ENCODE peak calls at places on chromosomes 16 and 17, in nine cellular contexts. One of them, this sample, is unnamed.

GRCh38 chr17:55660171-55660886 is 62.3 kb downstream of the TMEM100 start:
- DNase-seq in testis: no peak
- DNase-seq in spleen: no peak
- DNase-seq in A549: no peak
- DNase-seq in vagina: no peak
- DNase-seq in uterus: peak; percentile 20
- DNase-seq in PC-9: no peak
- DNase-seq in astrocyte: peak; percentile 9
- DNase-seq in psoas muscle: peak; percentile 38
- DNase-seq in this sample: no peak

GRCh38 chr17:50257574-50258224 is 16.6 kb upstream of the TMEM92 start:
- DNase-seq in testis: no peak
- DNase-seq in spleen: no peak
- DNase-seq in A549: no peak
- DNase-seq in vagina: peak; percentile 94
- DNase-seq in uterus: peak; percentile 70
- DNase-seq in PC-9: no peak
- DNase-seq in astrocyte: no peak
- DNase-seq in psoas muscle: no peak
- DNase-seq in this sample: no peak

GRCh38 chr17:56700919-56701420 is 107.5 kb downstream of the NOG start:
- DNase-seq in testis: no peak
- DNase-seq in spleen: no peak
- DNase-seq in A549: no peak
- DNase-seq in vagina: no peak
- DNase-seq in uterus: no peak
- DNase-seq in PC-9: no peak
- DNase-seq in astrocyte: no peak
- DNase-seq in psoas muscle: no peak
- DNase-seq in this sample: no peak

GRCh38 chr17:80673152-80673920 is 128.7 kb downstream of the RPTOR start:
- DNase-seq in testis: no peak
- DNase-seq in spleen: no peak
- DNase-seq in A549: no peak
- DNase-seq in vagina: no peak
- DNase-seq in uterus: no peak
- DNase-seq in PC-9: no peak
- DNase-seq in astrocyte: peak; percentile 49
- DNase-seq in psoas muscle: no peak
- DNase-seq in this sample: no peak

GRCh38 chr16:68473358-68474064 is 25.2 kb upstream of the SMPD3 start:
- DNase-seq in testis: no peak
- DNase-seq in spleen: no peak
- DNase-seq in A549: no peak
- DNase-seq in vagina: no peak
- DNase-seq in uterus: no peak
- DNase-seq in PC-9: no peak
- DNase-seq in astrocyte: no peak
- DNase-seq in psoas muscle: no peak
- DNase-seq in this sample: no peak

GRCh38 chr16:2209258-2210008 is 1.2 kb downstream of the BRICD5 start:
- DNase-seq in testis: no peak
- DNase-seq in spleen: no peak
- DNase-seq in A549: no peak
- DNase-seq in vagina: no peak
- DNase-seq in uterus: no peak
- DNase-seq in PC-9: no peak
- DNase-seq in astrocyte: no peak
- DNase-seq in psoas muscle: no peak
- DNase-seq in this sample: no peak

GRCh38 chr17:32701860-32702259 is 175.1 kb downstream of the MYO1D start:
- DNase-seq in testis: no peak
- DNase-seq in spleen: no peak
- DNase-seq in A549: no peak
- DNase-seq in vagina: no peak
- DNase-seq in uterus: no peak
- DNase-seq in PC-9: no peak
- DNase-seq in astrocyte: no peak
- DNase-seq in psoas muscle: no peak
- DNase-seq in this sample: no peak

GRCh38 chr16:51753382-51753781 is 602.3 kb upstream of the SALL1 start:
- DNase-seq in testis: no peak
- DNase-seq in spleen: no peak
- DNase-seq in A549: no peak
- DNase-seq in vagina: no peak
- DNase-seq in uterus: no peak
- DNase-seq in PC-9: no peak
- DNase-seq in astrocyte: no peak
- DNase-seq in psoas muscle: no peak
- DNase-seq in this sample: no peak

GRCh38 chr17:50979524-50979927 is 113.4 kb upstream of the TOB1 start:
- DNase-seq in testis: no peak
- DNase-seq in spleen: no peak
- DNase-seq in A549: no peak
- DNase-seq in vagina: no peak
- DNase-seq in uterus: no peak
- DNase-seq in PC-9: no peak
- DNase-seq in astrocyte: no peak
- DNase-seq in psoas muscle: no peak
- DNase-seq in this sample: no peak

GRCh38 chr16:29644973-29645698 is 17.9 kb upstream of the SPN start:
- DNase-seq in testis: no peak
- DNase-seq in spleen: no peak
- DNase-seq in A549: no peak
- DNase-seq in vagina: no peak
- DNase-seq in uterus: no peak
- DNase-seq in PC-9: no peak
- DNase-seq in astrocyte: no peak
- DNase-seq in psoas muscle: no peak
- DNase-seq in this sample: no peak

GRCh38 chr16:306911-307370 is 24.0 kb downstream of the PDIA2 start:
- DNase-seq in testis: no peak
- DNase-seq in spleen: no peak
- DNase-seq in A549: no peak
- DNase-seq in vagina: no peak
- DNase-seq in uterus: no peak
- DNase-seq in PC-9: no peak
- DNase-seq in astrocyte: no peak
- DNase-seq in psoas muscle: no peak
- DNase-seq in this sample: no peak

GRCh38 chr16:31461201-31461920 is 2.1 kb downstream of the ARMC5 start:
- DNase-seq in testis: no peak
- DNase-seq in spleen: peak; percentile 10
- DNase-seq in A549: no peak
- DNase-seq in vagina: no peak
- DNase-seq in uterus: no peak
- DNase-seq in PC-9: no peak
- DNase-seq in astrocyte: no peak
- DNase-seq in psoas muscle: peak; percentile 39
- DNase-seq in this sample: no peak

GRCh38 chr17:77723909-77724875 is 234.3 kb upstream of the TNRC6C start:
- DNase-seq in testis: no peak
- DNase-seq in spleen: no peak
- DNase-seq in A549: no peak
- DNase-seq in vagina: peak; percentile 82
- DNase-seq in uterus: no peak
- DNase-seq in PC-9: no peak
- DNase-seq in astrocyte: no peak
- DNase-seq in psoas muscle: no peak
- DNase-seq in this sample: no peak

GRCh38 chr16:85422374-85423185 is 190.5 kb upstream of the GSE1 start:
- DNase-seq in testis: peak; percentile 46
- DNase-seq in spleen: peak; percentile 66
- DNase-seq in A549: peak; percentile 65
- DNase-seq in vagina: no peak
- DNase-seq in uterus: no peak
- DNase-seq in PC-9: peak; percentile 81
- DNase-seq in astrocyte: no peak
- DNase-seq in psoas muscle: peak; percentile 48
- DNase-seq in this sample: peak; percentile 27

GRCh38 chr17:28972437-28972836 is 21.1 kb upstream of the PHF12 start:
- DNase-seq in testis: no peak
- DNase-seq in spleen: no peak
- DNase-seq in A549: no peak
- DNase-seq in vagina: no peak
- DNase-seq in uterus: no peak
- DNase-seq in PC-9: no peak
- DNase-seq in astrocyte: no peak
- DNase-seq in psoas muscle: no peak
- DNase-seq in this sample: no peak

GRCh38 chr17:39736319-39737165 is 1.2 kb upstream of the GRB7 start:
- DNase-seq in testis: no peak
- DNase-seq in spleen: no peak
- DNase-seq in A549: peak; percentile 66
- DNase-seq in vagina: no peak
- DNase-seq in uterus: no peak
- DNase-seq in PC-9: peak; percentile 70
- DNase-seq in astrocyte: no peak
- DNase-seq in psoas muscle: no peak
- DNase-seq in this sample: peak; percentile 57

GRCh38 chr17:81206657-81207056 is 16.1 kb downstream of the CEP131 start:
- DNase-seq in testis: no peak
- DNase-seq in spleen: no peak
- DNase-seq in A549: no peak
- DNase-seq in vagina: no peak
- DNase-seq in uterus: no peak
- DNase-seq in PC-9: no peak
- DNase-seq in astrocyte: no peak
- DNase-seq in psoas muscle: no peak
- DNase-seq in this sample: no peak

GRCh38 chr16:74563828-74564263 is 43.1 kb downstream of the GLG1 start:
- DNase-seq in testis: no peak
- DNase-seq in spleen: no peak
- DNase-seq in A549: peak; percentile 41
- DNase-seq in vagina: no peak
- DNase-seq in uterus: no peak
- DNase-seq in PC-9: peak; percentile 75
- DNase-seq in astrocyte: peak; percentile 44
- DNase-seq in psoas muscle: peak; percentile 64
- DNase-seq in this sample: no peak

GRCh38 chr17:50511058-50511457 is 2.8 kb downstream of the MYCBPAP start:
- DNase-seq in testis: no peak
- DNase-seq in spleen: peak; percentile 16
- DNase-seq in A549: no peak
- DNase-seq in vagina: no peak
- DNase-seq in uterus: no peak
- DNase-seq in PC-9: peak; percentile 86
- DNase-seq in astrocyte: no peak
- DNase-seq in psoas muscle: no peak
- DNase-seq in this sample: no peak

DNA sequence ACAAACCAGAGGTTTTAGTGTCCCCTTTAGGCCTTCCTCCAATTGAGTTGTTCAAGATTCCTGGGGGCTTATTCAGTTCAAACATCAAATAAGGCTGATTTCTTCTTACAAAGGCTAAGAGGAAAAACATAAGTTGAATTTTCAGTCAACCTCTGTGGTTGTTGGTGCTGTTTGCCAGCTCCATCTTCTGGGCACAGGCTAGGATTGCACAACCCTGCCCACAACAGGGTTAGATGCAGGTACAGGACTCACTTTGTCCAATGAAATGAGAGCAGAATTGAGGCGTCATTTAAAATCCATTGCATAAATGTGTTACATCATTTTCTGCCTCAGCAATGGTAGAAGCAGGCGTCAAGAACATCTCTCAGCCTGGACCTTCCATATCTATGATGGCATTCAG is 173.3 kb downstream of the PMP22 start:
- DNase-seq in testis: peak; percentile 17
- DNase-seq in spleen: no peak
- DNase-seq in A549: peak; percentile 26
- DNase-seq in vagina: no peak
- DNase-seq in uterus: no peak
- DNase-seq in PC-9: no peak
- DNase-seq in astrocyte: no peak
- DNase-seq in psoas muscle: no peak
- DNase-seq in this sample: peak; percentile 21
- TF ChIP-seq CTCF in testis: no peak
- TF ChIP-seq CTCF in spleen: peak; percentile 21
- TF ChIP-seq CTCF in A549: peak; percentile 23
- TF ChIP-seq CTCF in vagina: no peak
- TF ChIP-seq CTCF in uterus: no peak
- TF ChIP-seq CTCF in PC-9: no peak
- TF ChIP-seq CTCF in astrocyte: peak; percentile 3
- TF ChIP-seq CTCF in psoas muscle: no peak
- TF ChIP-seq CTCF in this sample: peak; percentile 22

DNA sequence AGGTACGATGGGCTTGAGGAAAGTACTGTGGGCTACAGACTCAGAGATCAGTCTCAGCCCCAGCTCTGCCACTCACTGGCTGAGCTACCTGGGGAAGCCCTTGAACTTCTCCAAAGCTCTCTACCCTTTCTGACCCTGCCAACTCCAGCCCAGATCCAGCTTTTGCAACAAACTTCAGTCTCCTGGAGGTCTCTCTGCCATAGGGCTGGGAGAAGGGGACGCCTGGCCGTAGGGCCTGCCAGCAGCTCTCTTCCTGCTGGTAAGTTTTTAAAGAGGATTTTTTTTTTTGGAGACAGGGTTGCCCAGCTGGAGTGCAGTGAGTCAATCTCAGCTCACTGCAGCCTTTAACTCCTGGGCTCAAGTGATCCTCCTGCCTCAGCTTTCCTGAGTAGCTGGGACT is 11.5 kb downstream of the INPP5K start:
- DNase-seq in testis: no peak
- DNase-seq in spleen: no peak
- DNase-seq in A549: no peak
- DNase-seq in vagina: no peak
- DNase-seq in uterus: no peak
- DNase-seq in PC-9: no peak
- DNase-seq in astrocyte: no peak
- DNase-seq in psoas muscle: no peak
- DNase-seq in this sample: no peak
- H3K27ac ChIP-seq in testis: no peak overlapping the region
- H3K27ac ChIP-seq in spleen: no peak overlapping the region
- H3K27ac ChIP-seq in A549: no peak overlapping the region
- H3K27ac ChIP-seq in vagina: no peak overlapping the region
- H3K27ac ChIP-seq in uterus: no peak overlapping the region
- H3K27ac ChIP-seq in PC-9: no peak overlapping the region
- H3K27ac ChIP-seq in astrocyte: no peak overlapping the region
- H3K27ac ChIP-seq in psoas muscle: no peak overlapping the region
- H3K27ac ChIP-seq in this sample: peak overlapping the region; percentile 22

GRCh38 chr17:30600830-30601494 is 123.8 kb downstream of the GOSR1 start:
- DNase-seq in testis: peak; percentile 21
- DNase-seq in spleen: no peak
- DNase-seq in A549: peak; percentile 58
- DNase-seq in vagina: no peak
- DNase-seq in uterus: no peak
- DNase-seq in PC-9: no peak
- DNase-seq in astrocyte: no peak
- DNase-seq in psoas muscle: no peak
- DNase-seq in this sample: peak; percentile 44
- TF ChIP-seq CTCF in testis: no peak
- TF ChIP-seq CTCF in spleen: no peak
- TF ChIP-seq CTCF in A549: no peak
- TF ChIP-seq CTCF in vagina: no peak
- TF ChIP-seq CTCF in uterus: no peak
- TF ChIP-seq CTCF in PC-9: no peak
- TF ChIP-seq CTCF in astrocyte: no peak
- TF ChIP-seq CTCF in psoas muscle: no peak
- TF ChIP-seq CTCF in this sample: no peak

DNA sequence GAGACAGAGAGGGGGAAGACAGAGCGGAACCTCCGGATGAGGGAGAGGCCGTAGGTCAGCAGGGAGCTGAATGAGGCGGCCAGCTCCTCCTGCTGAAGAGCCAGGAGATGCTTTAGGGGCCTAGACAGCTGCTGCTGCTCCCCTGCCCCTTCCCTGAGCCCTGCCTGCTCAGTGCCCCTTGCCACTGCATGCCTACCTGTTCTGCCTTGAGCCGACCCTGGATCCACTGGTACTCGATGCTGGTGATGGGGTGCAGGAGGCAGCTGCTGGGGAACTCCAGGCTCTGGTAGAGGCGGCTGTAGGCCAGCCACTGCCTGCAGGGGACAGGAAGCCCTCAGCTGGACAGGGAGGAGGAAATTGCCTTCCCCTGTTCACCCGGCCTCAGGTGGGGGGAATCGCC is 7.6 kb downstream of the UNC13D start:
- DNase-seq in testis: no peak
- DNase-seq in spleen: no peak
- DNase-seq in A549: no peak
- DNase-seq in vagina: no peak
- DNase-seq in uterus: no peak
- DNase-seq in PC-9: no peak
- DNase-seq in astrocyte: no peak
- DNase-seq in psoas muscle: no peak
- DNase-seq in this sample: no peak
- H3K27ac ChIP-seq in testis: no peak overlapping the region
- H3K27ac ChIP-seq in spleen: no peak overlapping the region
- H3K27ac ChIP-seq in A549: no peak overlapping the region
- H3K27ac ChIP-seq in vagina: no peak overlapping the region
- H3K27ac ChIP-seq in uterus: no peak overlapping the region
- H3K27ac ChIP-seq in PC-9: no peak overlapping the region
- H3K27ac ChIP-seq in astrocyte: no peak overlapping the region
- H3K27ac ChIP-seq in psoas muscle: no peak overlapping the region
- H3K27ac ChIP-seq in this sample: peak overlapping the region; percentile 26